ENCODE peak calls at places on chromosomes 16 and 17, in five cellular contexts. Z is endodermal cell, C is lower leg skin, A is mesenchymal stem cell, F is T-helper 9 cell. L is an unnamed sample.

GRCh38 chr17:16477666-16478065 is 14.3 kb downstream of the LRRC75A start:
- DNase-seq in F (no peak), C (no peak), Z (peak; percentile 81), A (no peak), L (no peak)

GRCh38 chr16:46947900-46948547 is 25.4 kb downstream of the DNAJA2 start:
- DNase-seq in C (peak; percentile 32), A (peak; percentile 50), F (no peak), Z (peak; percentile 59), L (peak; percentile 38)

GRCh38 chr17:29141484-29141835 is 38.7 kb downstream of the MYO18A start:
- DNase-seq in A (no peak), Z (no peak), C (no peak), F (no peak), L (no peak)

GRCh38 chr17:27989046-27989445 is 53.4 kb upstream of the NLK start:
- DNase-seq in C (no peak), A (no peak), Z (no peak), F (no peak), L (no peak)

GRCh38 chr17:17103160-17103559 is 60.9 kb downstream of the MPRIP start:
- DNase-seq in A (no peak), Z (no peak), C (no peak), F (no peak), L (no peak)

GRCh38 chr17:60249517-60249826 is 99.7 kb downstream of the CA4 start:
- DNase-seq in A (no peak), F (no peak), C (no peak), Z (no peak), L (no peak)

GRCh38 chr16:84548971-84549844 is 44.7 kb upstream of the MEAK7 start:
- DNase-seq in C (no peak), A (peak; percentile 23), F (peak; percentile 22), Z (no peak), L (no peak)

GRCh38 chr16:61834082-61834481 is 202.2 kb downstream of the CDH8 start:
- DNase-seq in C (no peak), A (no peak), Z (no peak), F (no peak), L (no peak)

GRCh38 chr16:15609286-15609649 is 33.7 kb downstream of the MARF1 start:
- DNase-seq in Z (no peak), F (no peak), A (no peak), C (no peak), L (no peak)

GRCh38 chr17:19364699-19365498 is 2.4 kb upstream of the B9D1 start:
- DNase-seq in C (no peak), Z (peak; percentile 52), F (no peak), A (no peak), L (no peak)

GRCh38 chr17:48555183-48555615 is 10.3 kb upstream of the HOXB2 start:
- DNase-seq in C (no peak), Z (peak; percentile 69), A (peak; percentile 97), F (no peak), L (peak; percentile 54)

GRCh38 chr16:78126662-78127061 is 27.2 kb downstream of the WWOX start:
- DNase-seq in A (no peak), Z (no peak), C (no peak), F (no peak), L (no peak)

GRCh38 chr16:14364386-14365199 is 265.5 kb downstream of the PARN start:
- DNase-seq in C (no peak), A (peak; percentile 65), Z (no peak), F (no peak), L (peak; percentile 19)

GRCh38 chr17:82213251-82214011 is 789 bp upstream of the CCDC57 start:
- DNase-seq in F (peak; percentile 53), A (peak; percentile 89), C (no peak), Z (peak; percentile 81), L (peak; percentile 51)

GRCh38 chr17:67260051-67260987 is 15.3 kb upstream of the HELZ start:
- DNase-seq in F (no peak), C (no peak), A (peak; percentile 74), Z (no peak), L (no peak)

GRCh38 chr17:70405492-70406220 is 236.3 kb downstream of the KCNJ2 start:
- DNase-seq in Z (no peak), F (no peak), A (peak; percentile 97), C (no peak), L (no peak)

GRCh38 chr17:5097101-5097834 is 14.4 kb downstream of the ZNF232 start:
- DNase-seq in A (no peak), Z (peak; percentile 98), F (no peak), C (peak; percentile 93), L (peak; percentile 83)

GRCh38 chr17:72423286-72423589 is 302.4 kb downstream of the SOX9 start:
- DNase-seq in F (no peak), Z (no peak), C (no peak), A (no peak), L (no peak)

GRCh38 chr17:81417049-81417878 is 22.0 kb downstream of the BAHCC1 start:
- DNase-seq in F (no peak), A (no peak), C (peak; percentile 94), Z (no peak), L (no peak)

GRCh38 chr17:76667786-76668453 is 24.4 kb upstream of the ST6GALNAC1 start:
- DNase-seq in Z (no peak), F (no peak), A (peak; percentile 18), C (no peak), L (no peak)

GRCh38 chr17:17783121-17783824 is 53.5 kb downstream of the SREBF1 start:
- DNase-seq in F (peak; percentile 53), A (peak; percentile 48), C (no peak), Z (peak; percentile 95), L (peak; percentile 82)

GRCh38 chr17:57455063-57455914 is 199.0 kb downstream of the MSI2 start:
- DNase-seq in Z (no peak), F (no peak), C (no peak), A (peak; percentile 43), L (no peak)

GRCh38 chr17:8387914-8388651 is 5.1 kb upstream of the RPL26 start:
- DNase-seq in C (no peak), F (no peak), Z (no peak), A (no peak), L (no peak)

GRCh38 chr16:70695351-70696070 is 9.7 kb upstream of the MTSS2 start:
- DNase-seq in C (no peak), A (peak; percentile 36), Z (peak; percentile 75), F (no peak), L (peak; percentile 62)

GRCh38 chr17:46935658-46936266 is 12.8 kb downstream of the GOSR2 start:
- DNase-seq in A (no peak), Z (no peak), C (no peak), F (no peak), L (no peak)

GRCh38 chr16:8921626-8921984 is 39.5 kb downstream of the LITAFD start:
- DNase-seq in C (peak; percentile 63), F (no peak), Z (no peak), A (no peak), L (no peak)

GRCh38 chr17:74633261-74633783 is 9.8 kb upstream of the CD300E start:
- DNase-seq in F (no peak), C (no peak), A (no peak), Z (no peak), L (no peak)

GRCh38 chr17:10161392-10161791 is 37.0 kb downstream of the GAS7 start:
- DNase-seq in A (peak; percentile 51), Z (no peak), C (no peak), F (no peak), L (no peak)

GRCh38 chr17:42536048-42536371 is at the start of gene NAGLU:
- DNase-seq in Z (peak; percentile 97), A (peak; percentile 92), C (peak; percentile 100), F (peak; percentile 67), L (peak; percentile 85)

GRCh38 chr17:39953471-39953888 is 9.3 kb upstream of the GSDMA start:
- DNase-seq in Z (no peak), F (no peak), A (no peak), C (no peak), L (no peak)

GRCh38 chr17:82449883-82450356 is 632 bp downstream of the CYBC1 start:
- DNase-seq in Z (no peak), C (no peak), F (peak; percentile 12), A (no peak), L (no peak)

GRCh38 chr16:16940351-16940750 is 530.4 kb downstream of the XYLT1 start:
- DNase-seq in C (no peak), A (no peak), F (no peak), Z (no peak), L (no peak)

L was measured in ELF-1.